ENCODE peak calls at places on chromosomes 11 and 22, in four cellular contexts. D, I, H and J are unnamed samples.

GRCh38 chr22:43094085-43094484 is 4.9 kb upstream of the TTLL1 start:
- DNase-seq in D (no peak), I (no peak), H (no peak), J (no peak)

GRCh38 chr11:61083601-61084147 is 18.6 kb upstream of the CD5 start:
- DNase-seq in D (peak), I (peak), H (no peak), J (peak)

GRCh38 chr22:47293368-47294221 is 531.1 kb downstream of the TBC1D22A start:
- DNase-seq in D (no peak), I (no peak), H (no peak), J (no peak)

GRCh38 chr22:28441720-28442263 is 237.8 kb downstream of the TTC28 start:
- DNase-seq in D (no peak), I (no peak), H (no peak), J (no peak)

GRCh38 chr11:108198833-108199232 is 23.6 kb downstream of the NPAT start:
- DNase-seq in D (no peak), I (no peak), H (no peak), J (no peak)

GRCh38 chr11:123561046-123561781 is 93.2 kb downstream of the SCN3B start:
- DNase-seq in D (no peak), I (no peak), H (no peak), J (no peak)

GRCh38 chr11:11620966-11621880 is 582 bp downstream of the GALNT18 start:
- DNase-seq in D (no peak), I (peak), H (no peak), J (peak)

GRCh38 chr11:97611345-97611744 is 1221.5 kb downstream of the JRKL start:
- DNase-seq in D (no peak), I (no peak), H (no peak), J (no peak)

GRCh38 chr11:92762175-92762574 is 207.3 kb upstream of the MTNR1B start:
- DNase-seq in D (no peak), I (no peak), H (no peak), J (no peak)

GRCh38 chr22:38706101-38706884 is 549 bp downstream of the GTPBP1 start:
- DNase-seq in D (no peak), I (peak), H (peak), J (peak)

GRCh38 chr22:17132112-17132511 is 11.0 kb upstream of the TMEM121B start:
- DNase-seq in D (no peak), I (no peak), H (no peak), J (no peak)

GRCh38 chr11:617912-618682 is 2.3 kb upstream of the IRF7 start:
- DNase-seq in D (no peak), I (no peak), H (no peak), J (no peak)

GRCh38 chr11:133153031-133153430 is 379.3 kb downstream of the OPCML start:
- DNase-seq in D (no peak), I (no peak), H (no peak), J (no peak)

GRCh38 chr11:10454902-10455631 is at the start of gene AMPD3:
- DNase-seq in D (no peak), I (peak), H (no peak), J (no peak)

GRCh38 chr11:17828311-17828751 is 93.8 kb downstream of the KCNC1 start:
- DNase-seq in D (no peak), I (no peak), H (peak), J (no peak)

GRCh38 chr11:64222651-64223000 is 3.4 kb downstream of the TRPT1 start:
- DNase-seq in D (no peak), I (no peak), H (no peak), J (no peak)

GRCh38 chr11:34476853-34477252 is 36.7 kb downstream of the ELF5 start:
- DNase-seq in D (no peak), I (no peak), H (no peak), J (no peak)

GRCh38 chr11:33542921-33543320 is 157.7 kb downstream of the C11orf91 start:
- DNase-seq in D (no peak), I (peak), H (no peak), J (peak)

GRCh38 chr11:36622431-36623136 is 24.5 kb upstream of the RAG2 start:
- DNase-seq in D (no peak), I (no peak), H (no peak), J (no peak)